ENCODE peak calls at places on chromosomes 2 and 18, in five cellular contexts. One of them, this sample, is unnamed.

GRCh38 chr18:1092228-1092627 is 187.6 kb downstream of the ADCYAP1 start:
- DNase-seq in aorta: no peak
- DNase-seq in mammary epithelial cell: peak
- DNase-seq in colonic mucosa: no peak
- DNase-seq in stomach: no peak
- DNase-seq in this sample: no peak

GRCh38 chr2:10331033-10331701 is 28.5 kb downstream of the HPCAL1 start:
- DNase-seq in mammary epithelial cell: no peak
- DNase-seq in stomach: peak
- DNase-seq in aorta: peak
- DNase-seq in colonic mucosa: peak
- DNase-seq in this sample: peak

GRCh38 chr2:157657858-157658257 is 29.2 kb upstream of the ACVR1C start:
- DNase-seq in aorta: no peak
- DNase-seq in colonic mucosa: no peak
- DNase-seq in stomach: no peak
- DNase-seq in mammary epithelial cell: no peak
- DNase-seq in this sample: no peak

GRCh38 chr18:70256184-70256583 is 32.7 kb upstream of the SOCS6 start:
- DNase-seq in colonic mucosa: no peak
- DNase-seq in stomach: no peak
- DNase-seq in mammary epithelial cell: no peak
- DNase-seq in aorta: no peak
- DNase-seq in this sample: no peak

GRCh38 chr2:109270758-109271305 is 141.8 kb downstream of the SH3RF3 start:
- DNase-seq in colonic mucosa: peak
- DNase-seq in aorta: no peak
- DNase-seq in mammary epithelial cell: no peak
- DNase-seq in stomach: peak
- DNase-seq in this sample: no peak

GRCh38 chr2:51219468-51219867 is 187.5 kb upstream of the NRXN1 start:
- DNase-seq in mammary epithelial cell: no peak
- DNase-seq in colonic mucosa: no peak
- DNase-seq in aorta: no peak
- DNase-seq in stomach: no peak
- DNase-seq in this sample: no peak

GRCh38 chr2:178392215-178392614 is 58.8 kb downstream of the PRKRA start:
- DNase-seq in stomach: no peak
- DNase-seq in colonic mucosa: no peak
- DNase-seq in mammary epithelial cell: peak
- DNase-seq in aorta: no peak
- DNase-seq in this sample: no peak

GRCh38 chr2:46776687-46777327 is 138.8 kb downstream of the MCFD2 start:
- DNase-seq in mammary epithelial cell: peak
- DNase-seq in stomach: peak
- DNase-seq in aorta: peak
- DNase-seq in colonic mucosa: peak
- DNase-seq in this sample: peak

GRCh38 chr2:134283701-134284100 is 29.8 kb downstream of the MGAT5 start:
- DNase-seq in colonic mucosa: no peak
- DNase-seq in stomach: no peak
- DNase-seq in mammary epithelial cell: no peak
- DNase-seq in aorta: no peak
- DNase-seq in this sample: no peak

GRCh38 chr18:61893971-61894750 is 1.4 kb upstream of the RNF152 start:
- DNase-seq in colonic mucosa: peak
- DNase-seq in aorta: peak
- DNase-seq in mammary epithelial cell: peak
- DNase-seq in stomach: peak
- DNase-seq in this sample: no peak

DNA sequence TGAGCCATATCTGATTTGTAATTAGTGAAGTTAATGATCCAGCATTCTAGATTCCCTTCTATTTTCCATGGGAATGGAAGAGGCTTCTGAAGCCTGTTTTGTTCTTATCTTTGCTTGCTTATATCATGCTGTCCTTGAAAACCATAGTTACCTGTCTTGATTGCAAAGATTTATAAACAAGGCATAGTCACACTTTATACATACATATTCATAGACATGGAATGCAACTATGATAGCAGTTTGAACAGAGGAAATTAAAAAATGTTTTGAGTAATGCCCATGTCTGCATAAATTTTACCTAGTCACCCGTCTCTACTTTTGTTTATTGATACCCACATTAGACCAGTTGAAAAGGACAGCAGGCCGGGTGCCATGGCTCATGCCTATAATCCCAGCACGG is 289.0 kb downstream of the PTPRM start:
- DNase-seq in mammary epithelial cell: peak
- DNase-seq in stomach: no peak
- DNase-seq in colonic mucosa: no peak
- DNase-seq in aorta: no peak
- DNase-seq in this sample: no peak
- H3K4me3 ChIP-seq in mammary epithelial cell: no peak
- H3K4me3 ChIP-seq in stomach: no peak
- H3K4me3 ChIP-seq in colonic mucosa: no peak
- H3K4me3 ChIP-seq in aorta: no peak
- H3K4me3 ChIP-seq in this sample: no peak

DNA sequence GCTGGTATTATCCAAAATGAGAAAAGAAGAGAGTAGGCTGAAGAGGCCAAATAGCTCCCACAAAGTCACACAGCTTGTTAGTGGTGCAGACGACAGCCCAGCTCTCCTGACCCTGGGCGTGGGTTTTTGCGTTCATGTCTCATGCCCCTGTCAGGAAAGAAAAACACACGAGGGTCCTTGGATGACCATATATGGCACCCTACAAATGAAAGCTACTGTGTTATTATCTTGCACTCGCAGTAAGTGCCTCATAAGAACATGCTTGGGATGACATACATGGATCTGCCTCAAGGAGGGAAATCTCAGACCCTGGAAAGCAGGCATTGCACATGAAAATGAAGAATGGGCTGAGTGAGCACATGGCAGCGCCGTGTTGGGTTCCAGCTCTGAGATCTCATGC is 89.7 kb downstream of the SEMA4F start:
- DNase-seq in colonic mucosa: no peak
- DNase-seq in aorta: no peak
- DNase-seq in stomach: no peak
- DNase-seq in mammary epithelial cell: no peak
- DNase-seq in this sample: no peak
- H3K4me3 ChIP-seq in colonic mucosa: no peak
- H3K4me3 ChIP-seq in aorta: no peak
- H3K4me3 ChIP-seq in stomach: no peak
- H3K4me3 ChIP-seq in mammary epithelial cell: no peak
- H3K4me3 ChIP-seq in this sample: no peak

GRCh38 chr2:241665731-241666440 is 20.7 kb downstream of the DTYMK start:
- DNase-seq in mammary epithelial cell: no peak
- DNase-seq in aorta: no peak
- DNase-seq in colonic mucosa: no peak
- DNase-seq in stomach: no peak
- DNase-seq in this sample: no peak
- H3K4me3 ChIP-seq in mammary epithelial cell: no peak
- H3K4me3 ChIP-seq in aorta: no peak
- H3K4me3 ChIP-seq in colonic mucosa: no peak
- H3K4me3 ChIP-seq in stomach: no peak
- H3K4me3 ChIP-seq in this sample: no peak

DNA sequence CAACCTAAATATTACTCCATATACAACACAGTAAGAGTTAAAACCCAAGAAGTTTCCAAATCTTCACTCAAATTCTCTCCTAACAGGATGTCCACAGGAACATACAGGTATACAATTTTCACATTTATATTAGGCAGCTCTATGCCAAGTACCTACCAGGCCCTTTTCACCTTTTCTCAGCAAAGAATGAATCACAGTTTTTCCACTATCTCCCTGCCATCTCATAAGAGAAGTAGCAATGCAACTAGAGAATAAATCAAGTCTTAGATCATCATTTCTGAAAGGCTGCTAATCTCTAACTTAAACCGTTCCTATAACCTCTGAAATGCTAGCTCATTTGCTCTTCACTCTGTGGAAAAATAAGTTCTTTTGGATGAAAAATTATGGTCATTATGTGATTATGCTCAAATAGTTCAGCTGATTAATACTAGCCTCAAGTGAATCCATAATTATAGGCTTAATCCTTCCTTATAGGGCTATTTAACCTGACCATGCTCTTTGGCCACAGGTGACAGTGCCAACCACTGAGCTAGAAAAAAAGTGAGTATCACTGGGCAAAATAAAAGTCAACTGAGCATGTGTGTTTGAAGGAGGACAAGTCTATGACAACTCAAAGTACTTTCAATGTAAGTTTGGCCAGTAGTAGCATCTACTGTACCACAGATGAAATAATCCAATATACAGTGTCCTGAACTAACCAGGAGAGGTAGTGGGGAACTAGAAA is 79.7 kb downstream of the COBLL1 start:
- DNase-seq in colonic mucosa: no peak
- DNase-seq in stomach: no peak
- DNase-seq in mammary epithelial cell: peak
- DNase-seq in aorta: no peak
- DNase-seq in this sample: no peak
- H3K4me3 ChIP-seq in colonic mucosa: no peak
- H3K4me3 ChIP-seq in stomach: no peak
- H3K4me3 ChIP-seq in mammary epithelial cell: no peak
- H3K4me3 ChIP-seq in aorta: no peak
- H3K4me3 ChIP-seq in this sample: no peak

GRCh38 chr2:71832388-71832787 is 315.3 kb downstream of the CYP26B1 start:
- DNase-seq in aorta: no peak
- DNase-seq in mammary epithelial cell: no peak
- DNase-seq in colonic mucosa: no peak
- DNase-seq in stomach: no peak
- DNase-seq in this sample: no peak

GRCh38 chr2:71832844-71833243 is 314.8 kb downstream of the CYP26B1 start:
- DNase-seq in colonic mucosa: no peak
- DNase-seq in mammary epithelial cell: no peak
- DNase-seq in aorta: no peak
- DNase-seq in stomach: no peak
- DNase-seq in this sample: no peak

GRCh38 chr2:71829008-71829407 is 318.7 kb downstream of the CYP26B1 start:
- DNase-seq in colonic mucosa: no peak
- DNase-seq in aorta: no peak
- DNase-seq in mammary epithelial cell: no peak
- DNase-seq in stomach: no peak
- DNase-seq in this sample: no peak

GRCh38 chr2:71831208-71831577 is 316.5 kb downstream of the CYP26B1 start:
- DNase-seq in mammary epithelial cell: peak
- DNase-seq in aorta: peak
- DNase-seq in stomach: peak
- DNase-seq in colonic mucosa: no peak
- DNase-seq in this sample: no peak

GRCh38 chr2:71830497-71831207 is 317.0 kb downstream of the CYP26B1 start:
- DNase-seq in aorta: no peak
- DNase-seq in colonic mucosa: no peak
- DNase-seq in stomach: peak
- DNase-seq in mammary epithelial cell: no peak
- DNase-seq in this sample: no peak
- H3K4me3 ChIP-seq in aorta: no peak
- H3K4me3 ChIP-seq in colonic mucosa: no peak
- H3K4me3 ChIP-seq in stomach: no peak
- H3K4me3 ChIP-seq in mammary epithelial cell: no peak
- H3K4me3 ChIP-seq in this sample: no peak

GRCh38 chr2:218290316-218291261 is 1.7 kb downstream of the TMBIM1 start:
- DNase-seq in stomach: no peak
- DNase-seq in colonic mucosa: no peak
- DNase-seq in aorta: no peak
- DNase-seq in mammary epithelial cell: peak
- DNase-seq in this sample: peak
- H3K4me3 ChIP-seq in stomach: peak
- H3K4me3 ChIP-seq in colonic mucosa: peak
- H3K4me3 ChIP-seq in aorta: peak
- H3K4me3 ChIP-seq in mammary epithelial cell: peak
- H3K4me3 ChIP-seq in this sample: no peak

DNA sequence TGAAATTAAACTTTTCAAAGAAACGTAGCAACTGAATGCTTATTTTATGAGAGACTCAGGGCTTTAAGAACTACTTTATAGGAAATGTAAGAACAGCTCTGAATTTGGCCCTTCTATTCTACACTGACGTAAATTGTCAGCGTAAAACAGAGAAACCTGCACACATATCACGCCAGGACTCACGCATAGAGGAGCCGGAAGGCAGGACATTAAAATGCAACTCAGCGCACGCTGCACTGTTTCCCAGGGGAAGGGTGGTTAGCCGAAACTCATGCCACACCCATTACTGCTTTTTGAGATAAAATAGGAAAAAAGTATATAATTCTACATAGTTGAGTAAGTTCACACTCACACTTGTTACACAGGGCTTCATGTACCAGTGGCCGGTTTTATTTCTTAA is 7.4 kb downstream of the TUBB6 start:
- DNase-seq in stomach: no peak
- DNase-seq in colonic mucosa: no peak
- DNase-seq in mammary epithelial cell: no peak
- DNase-seq in aorta: no peak
- DNase-seq in this sample: no peak
- H3K4me3 ChIP-seq in stomach: no peak
- H3K4me3 ChIP-seq in colonic mucosa: no peak
- H3K4me3 ChIP-seq in mammary epithelial cell: no peak
- H3K4me3 ChIP-seq in aorta: no peak
- H3K4me3 ChIP-seq in this sample: no peak

This sample was measured in Jurkat, Clone E6-1.